ENCODE peak calls at places on chromosomes 2 and 18, in ten cellular contexts. B is BE2C, H is aorta, R is NT2/D1, Z is tibial artery, N is tibial nerve, K is transverse colon, S is psoas muscle, G is left ventricle myocardium inferior, F is small intestine. Q is an unnamed sample. For H3K36me3 and H3K4me1, the result is how much of the 10 kb centered on the place peaks cover.

GRCh38 chr18:46174317-46175039 is 70.3 kb downstream of the HAUS1 start:
- DNase-seq in B (peak), H (peak), R (no peak), Z (no peak), N (no peak), K (peak), S (peak), G (peak), F (peak), Q (no peak)

GRCh38 chr18:46849007-46849406 is 68.3 kb downstream of the PIAS2 start:
- DNase-seq in B (no peak), H (no peak), R (no peak), Z (no peak), N (no peak), K (no peak), S (no peak), G (no peak), F (no peak), Q (no peak)

GRCh38 chr2:15383695-15384350 is 177.3 kb downstream of the NBAS start:
- DNase-seq in B (peak), H (no peak), R (no peak), Z (no peak), N (no peak), K (no peak), S (peak), G (no peak), F (no peak), Q (no peak)

GRCh38 chr2:157838442-157839161 is 37.5 kb downstream of the ACVR1 start:
- DNase-seq in B (peak), H (no peak), R (no peak), Z (peak), N (peak), K (peak), S (peak), G (peak), F (peak), Q (peak)

GRCh38 chr2:212451786-212452200 is 86.8 kb downstream of the ERBB4 start:
- DNase-seq in B (no peak), H (no peak), R (no peak), Z (no peak), N (no peak), K (no peak), S (no peak), G (no peak), F (no peak), Q (no peak)

GRCh38 chr2:218671077-218671653 is 637 bp downstream of the RNF25 start:
- DNase-seq in B (no peak), H (no peak), R (no peak), Z (no peak), N (no peak), K (no peak), S (no peak), G (no peak), F (peak), Q (no peak)

GRCh38 chr2:151306621-151307020 is 17.2 kb upstream of the NMI start:
- DNase-seq in B (no peak), H (no peak), R (no peak), Z (no peak), N (no peak), K (no peak), S (no peak), G (no peak), F (no peak), Q (no peak)

GRCh38 chr2:38836801-38837200 is 38.9 kb downstream of the DHX57 start:
- DNase-seq in B (no peak), H (no peak), R (no peak), Z (no peak), N (no peak), K (no peak), S (no peak), G (no peak), F (no peak), Q (no peak)

GRCh38 chr18:62663731-62664336 is 51.5 kb upstream of the PHLPP1 start:
- DNase-seq in B (no peak), H (no peak), R (no peak), Z (no peak), N (no peak), K (no peak), S (no peak), G (no peak), F (no peak), Q (no peak)

GRCh38 chr2:236982693-236983092 is 103.0 kb upstream of the COPS8 start:
- DNase-seq in B (no peak), H (no peak), R (no peak), Z (no peak), N (no peak), K (no peak), S (no peak), G (no peak), F (peak), Q (no peak)

GRCh38 chr2:179410552-179411356 is 146.1 kb upstream of the SESTD1 start:
- DNase-seq in B (peak), H (no peak), R (peak), Z (peak), N (peak), K (peak), S (peak), G (no peak), F (peak), Q (peak)

GRCh38 chr2:47379384-47379783 is 23.6 kb upstream of the MSH2 start:
- DNase-seq in B (no peak), H (no peak), R (no peak), Z (no peak), N (no peak), K (peak), S (no peak), G (no peak), F (peak), Q (no peak)
- H3K36me3 ChIP-seq in B (under half), H (under half), R (half or more), Z (under half), N (under half), K (under half), S (under half), G (under half), F (under half), Q (under half)

GRCh38 chr2:172430027-172430426 is 2.6 kb downstream of the ITGA6 start:
- DNase-seq in B (no peak), H (no peak), R (no peak), Z (no peak), N (no peak), K (no peak), S (no peak), G (no peak), F (peak), Q (no peak)
- H3K4me1 ChIP-seq in B (under half), H (under half), R (under half), Z (under half), N (under half), K (under half), S (under half), G (half or more), F (under half), Q (under half)

GRCh38 chr2:30238143-30238800 is 6.9 kb downstream of the LBH start:
- DNase-seq in B (no peak), H (no peak), R (no peak), Z (no peak), N (no peak), K (no peak), S (no peak), G (no peak), F (no peak), Q (no peak)
- H3K36me3 ChIP-seq in B (under half), H (under half), R (half or more), Z (under half), N (under half), K (under half), S (under half), G (under half), F (under half), Q (under half)

DNA sequence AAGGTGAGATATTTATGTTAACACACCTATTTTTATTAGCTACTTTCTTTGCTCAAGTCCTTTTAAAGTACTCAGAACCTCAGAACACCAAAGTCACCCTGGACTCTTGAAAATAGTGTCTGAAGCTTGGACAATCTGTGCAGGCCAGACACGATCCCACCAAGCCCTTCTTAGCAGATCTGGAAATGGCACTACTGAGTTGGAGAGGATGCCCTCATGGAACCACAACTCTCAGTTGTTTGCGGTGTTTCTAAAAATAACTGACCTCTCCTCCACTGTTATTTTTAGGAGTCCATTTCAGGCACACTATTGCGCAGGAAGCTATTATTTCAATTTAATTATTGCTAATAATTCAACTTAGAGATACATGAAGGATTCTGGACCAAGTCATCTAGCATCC is 103.5 kb upstream of the ITGB6 start:
- DNase-seq in B (no peak), H (no peak), R (no peak), Z (no peak), N (no peak), K (no peak), S (no peak), G (no peak), F (no peak), Q (no peak)
- H3K4me1 ChIP-seq in B (under half), H (under half), R (under half), Z (under half), N (under half), K (under half), S (under half), G (half or more), F (under half), Q (under half)

GRCh38 chr2:9887513-9887912 is 44.2 kb downstream of the TAF1B start:
- DNase-seq in B (no peak), H (no peak), R (no peak), Z (no peak), N (no peak), K (no peak), S (no peak), G (no peak), F (no peak), Q (no peak)
- H3K36me3 ChIP-seq in B (under half), H (under half), R (under half), Z (under half), N (half or more), K (under half), S (under half), G (under half), F (under half), Q (under half)

GRCh38 chr2:47076126-47076506 is 79.0 kb downstream of the STPG4 start:
- DNase-seq in B (no peak), H (no peak), R (no peak), Z (no peak), N (no peak), K (no peak), S (no peak), G (no peak), F (no peak), Q (no peak)

GRCh38 chr2:47078541-47079482 is 76.3 kb downstream of the STPG4 start:
- DNase-seq in B (no peak), H (peak), R (peak), Z (no peak), N (no peak), K (no peak), S (no peak), G (no peak), F (peak), Q (no peak)

GRCh38 chr2:47076586-47077441 is 78.3 kb downstream of the STPG4 start:
- DNase-seq in B (no peak), H (peak), R (no peak), Z (peak), N (peak), K (peak), S (no peak), G (no peak), F (peak), Q (peak)

GRCh38 chr2:47075361-47076125 is 79.6 kb downstream of the STPG4 start:
- DNase-seq in B (no peak), H (peak), R (no peak), Z (no peak), N (no peak), K (no peak), S (no peak), G (no peak), F (no peak), Q (no peak)

GRCh38 chr2:47077442-47078117 is 77.5 kb downstream of the STPG4 start:
- DNase-seq in B (no peak), H (peak), R (no peak), Z (no peak), N (no peak), K (no peak), S (no peak), G (no peak), F (peak), Q (no peak)
- H3K4me1 ChIP-seq in B (under half), H (under half), R (under half), Z (half or more), N (under half), K (half or more), S (under half), G (half or more), F (under half), Q (half or more)

DNA sequence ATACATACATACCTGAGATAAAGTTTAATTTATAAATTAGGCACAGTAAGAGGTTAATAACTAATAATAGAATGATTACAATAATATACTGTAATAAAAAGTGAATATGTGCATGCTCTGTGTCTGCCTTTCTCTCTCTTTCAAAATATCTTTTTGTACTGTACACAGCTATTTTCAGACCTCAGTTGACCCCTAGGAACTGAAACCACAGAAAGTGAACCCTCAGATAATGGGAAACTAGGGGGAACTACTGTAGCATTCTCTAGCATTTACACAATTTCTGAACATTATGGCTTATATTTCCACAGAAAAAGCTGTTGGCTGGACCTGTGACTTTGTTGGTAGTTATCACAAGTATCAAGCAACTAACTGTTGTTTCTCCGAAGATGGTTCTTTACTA is 25.9 kb downstream of the WDR75 start:
- DNase-seq in B (no peak), H (no peak), R (no peak), Z (no peak), N (no peak), K (no peak), S (no peak), G (no peak), F (no peak), Q (no peak)
- H3K36me3 ChIP-seq in B (half or more), H (under half), R (half or more), Z (half or more), N (half or more), K (under half), S (under half), G (half or more), F (under half), Q (half or more)

GRCh38 chr2:196266351-196266750 is 95.0 kb upstream of the STK17B start:
- DNase-seq in B (no peak), H (no peak), R (no peak), Z (no peak), N (no peak), K (no peak), S (no peak), G (no peak), F (no peak), Q (no peak)
- H3K4me1 ChIP-seq in B (under half), H (under half), R (under half), Z (under half), N (under half), K (under half), S (under half), G (half or more), F (under half), Q (under half)

DNA sequence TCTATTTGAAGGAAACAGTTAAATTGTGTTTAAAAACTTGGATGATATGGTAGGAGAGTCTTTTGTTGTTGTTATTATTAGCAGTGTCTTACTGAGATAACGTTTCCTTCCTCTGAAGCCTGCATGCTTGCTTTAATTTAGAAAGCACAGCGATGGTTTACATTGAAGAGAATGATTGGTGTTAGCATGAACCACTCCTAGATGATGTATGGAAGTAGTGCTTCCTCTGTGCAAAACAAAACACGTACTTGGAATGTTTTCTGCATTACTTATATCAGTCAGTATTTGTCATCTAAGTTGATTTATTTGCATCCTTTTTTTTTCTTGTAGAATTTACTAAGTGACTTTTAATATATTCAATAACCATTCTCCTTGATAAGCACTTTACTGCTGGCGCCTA is 89.0 kb downstream of the UGGT1 start:
- DNase-seq in B (no peak), H (no peak), R (no peak), Z (no peak), N (no peak), K (no peak), S (no peak), G (no peak), F (no peak), Q (no peak)
- H3K36me3 ChIP-seq in B (under half), H (under half), R (half or more), Z (half or more), N (half or more), K (under half), S (under half), G (half or more), F (under half), Q (half or more)

GRCh38 chr2:207157727-207158126 is 8.0 kb downstream of the KLF7 start:
- DNase-seq in B (no peak), H (no peak), R (no peak), Z (no peak), N (no peak), K (no peak), S (no peak), G (no peak), F (no peak), Q (no peak)

GRCh38 chr2:207156451-207157161 is 9.1 kb downstream of the KLF7 start:
- DNase-seq in B (no peak), H (no peak), R (no peak), Z (no peak), N (no peak), K (no peak), S (no peak), G (no peak), F (no peak), Q (no peak)

GRCh38 chr2:207155516-207155915 is 10.2 kb downstream of the KLF7 start:
- DNase-seq in B (no peak), H (no peak), R (no peak), Z (no peak), N (no peak), K (no peak), S (no peak), G (no peak), F (no peak), Q (no peak)

GRCh38 chr2:207156045-207156444 is 9.7 kb downstream of the KLF7 start:
- DNase-seq in B (no peak), H (no peak), R (no peak), Z (no peak), N (no peak), K (no peak), S (no peak), G (no peak), F (no peak), Q (no peak)

DNA sequence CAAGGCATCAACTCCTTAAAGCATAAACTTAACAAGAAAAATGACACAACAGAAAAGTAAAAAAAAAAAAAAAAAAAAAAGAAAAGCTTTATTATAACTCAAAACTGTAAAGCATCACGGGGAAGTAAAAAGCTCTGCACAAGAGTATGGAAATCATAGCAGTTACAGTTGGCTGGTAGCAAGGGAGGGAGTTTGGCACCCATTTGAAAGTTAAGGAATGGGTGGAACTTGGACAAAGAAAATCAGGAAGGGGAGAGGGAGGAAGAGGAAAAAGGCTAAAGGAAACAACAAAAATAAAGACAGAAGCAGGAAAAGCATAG is 8.6 kb downstream of the KLF7 start:
- DNase-seq in B (no peak), H (no peak), R (no peak), Z (no peak), N (no peak), K (no peak), S (no peak), G (no peak), F (no peak), Q (no peak)
- H3K4me1 ChIP-seq in B (half or more), H (half or more), R (under half), Z (half or more), N (under half), K (under half), S (under half), G (half or more), F (under half), Q (half or more)